ENCODE peak calls at places on chromosome 11, in eight cellular contexts. One of them, this sample, is unnamed.
A peak's percentile ranks its signal among the peaks of the same experiment; 100 is the strongest.

GRCh38 chr11:19576903-19577302 is 135.7 kb upstream of the NAV2 start:
- DNase-seq in H1: no peak
- DNase-seq in heart right ventricle: no peak
- DNase-seq in neuronal stem cell: no peak
- DNase-seq in CD4-positive, alpha-beta T cell: no peak
- DNase-seq in breast epithelium: no peak
- DNase-seq in hepatocyte: no peak
- DNase-seq in left ventricle myocardium inferior: no peak
- DNase-seq in this sample: no peak

GRCh38 chr11:11498195-11498594 is 123.6 kb downstream of the GALNT18 start:
- DNase-seq in H1: no peak
- DNase-seq in heart right ventricle: no peak
- DNase-seq in neuronal stem cell: no peak
- DNase-seq in CD4-positive, alpha-beta T cell: no peak
- DNase-seq in breast epithelium: no peak
- DNase-seq in hepatocyte: no peak
- DNase-seq in left ventricle myocardium inferior: no peak
- DNase-seq in this sample: no peak

GRCh38 chr11:36460220-36460619 is 49.9 kb downstream of the TRAF6 start:
- DNase-seq in H1: no peak
- DNase-seq in heart right ventricle: no peak
- DNase-seq in neuronal stem cell: no peak
- DNase-seq in CD4-positive, alpha-beta T cell: no peak
- DNase-seq in breast epithelium: no peak
- DNase-seq in hepatocyte: no peak
- DNase-seq in left ventricle myocardium inferior: no peak
- DNase-seq in this sample: no peak

GRCh38 chr11:94543695-94544581 is at the start of gene FUT4:
- DNase-seq in H1: peak; percentile 51
- DNase-seq in heart right ventricle: peak; percentile 85
- DNase-seq in neuronal stem cell: peak; percentile 72
- DNase-seq in CD4-positive, alpha-beta T cell: peak; percentile 54
- DNase-seq in breast epithelium: peak; percentile 85
- DNase-seq in hepatocyte: peak; percentile 95
- DNase-seq in left ventricle myocardium inferior: peak; percentile 86
- DNase-seq in this sample: peak; percentile 92

GRCh38 chr11:1934326-1935155 is 12.6 kb upstream of the MRPL23 start:
- DNase-seq in H1: no peak
- DNase-seq in heart right ventricle: no peak
- DNase-seq in neuronal stem cell: no peak
- DNase-seq in CD4-positive, alpha-beta T cell: no peak
- DNase-seq in breast epithelium: no peak
- DNase-seq in hepatocyte: no peak
- DNase-seq in left ventricle myocardium inferior: no peak
- DNase-seq in this sample: no peak

GRCh38 chr11:73969091-73969490 is 13.6 kb downstream of the UCP2 start:
- DNase-seq in H1: no peak
- DNase-seq in heart right ventricle: no peak
- DNase-seq in neuronal stem cell: no peak
- DNase-seq in CD4-positive, alpha-beta T cell: no peak
- DNase-seq in breast epithelium: no peak
- DNase-seq in hepatocyte: no peak
- DNase-seq in left ventricle myocardium inferior: no peak
- DNase-seq in this sample: no peak

GRCh38 chr11:12793506-12793905 is 119.3 kb downstream of the TEAD1 start:
- DNase-seq in H1: no peak
- DNase-seq in heart right ventricle: no peak
- DNase-seq in neuronal stem cell: no peak
- DNase-seq in CD4-positive, alpha-beta T cell: no peak
- DNase-seq in breast epithelium: no peak
- DNase-seq in hepatocyte: no peak
- DNase-seq in left ventricle myocardium inferior: no peak
- DNase-seq in this sample: no peak

GRCh38 chr11:17607572-17608570 is 60.8 kb downstream of the OTOG start:
- DNase-seq in H1: no peak
- DNase-seq in heart right ventricle: no peak
- DNase-seq in neuronal stem cell: no peak
- DNase-seq in CD4-positive, alpha-beta T cell: no peak
- DNase-seq in breast epithelium: no peak
- DNase-seq in hepatocyte: no peak
- DNase-seq in left ventricle myocardium inferior: no peak
- DNase-seq in this sample: no peak

GRCh38 chr11:16397355-16397754 is 41.0 kb upstream of the SOX6 start:
- DNase-seq in H1: no peak
- DNase-seq in heart right ventricle: no peak
- DNase-seq in neuronal stem cell: no peak
- DNase-seq in CD4-positive, alpha-beta T cell: no peak
- DNase-seq in breast epithelium: no peak
- DNase-seq in hepatocyte: no peak
- DNase-seq in left ventricle myocardium inferior: no peak
- DNase-seq in this sample: no peak

GRCh38 chr11:46914363-46914762 is 4.0 kb downstream of the LRP4 start:
- DNase-seq in H1: no peak
- DNase-seq in heart right ventricle: peak; percentile 58
- DNase-seq in neuronal stem cell: no peak
- DNase-seq in CD4-positive, alpha-beta T cell: no peak
- DNase-seq in breast epithelium: no peak
- DNase-seq in hepatocyte: no peak
- DNase-seq in left ventricle myocardium inferior: peak; percentile 50
- DNase-seq in this sample: no peak

GRCh38 chr11:116502641-116503061 is 270.1 kb downstream of the BUD13 start:
- DNase-seq in H1: no peak
- DNase-seq in heart right ventricle: peak; percentile 10
- DNase-seq in neuronal stem cell: no peak
- DNase-seq in CD4-positive, alpha-beta T cell: no peak
- DNase-seq in breast epithelium: no peak
- DNase-seq in hepatocyte: no peak
- DNase-seq in left ventricle myocardium inferior: peak; percentile 46
- DNase-seq in this sample: no peak

GRCh38 chr11:102704841-102705240 is 728 bp downstream of the MMP27 start:
- DNase-seq in H1: no peak
- DNase-seq in heart right ventricle: no peak
- DNase-seq in neuronal stem cell: no peak
- DNase-seq in CD4-positive, alpha-beta T cell: no peak
- DNase-seq in breast epithelium: no peak
- DNase-seq in hepatocyte: no peak
- DNase-seq in left ventricle myocardium inferior: no peak
- DNase-seq in this sample: no peak

GRCh38 chr11:128695539-128696221 is 1.8 kb downstream of the FLI1 start:
- DNase-seq in H1: no peak
- DNase-seq in heart right ventricle: no peak
- DNase-seq in neuronal stem cell: no peak
- DNase-seq in CD4-positive, alpha-beta T cell: no peak
- DNase-seq in breast epithelium: no peak
- DNase-seq in hepatocyte: no peak
- DNase-seq in left ventricle myocardium inferior: no peak
- DNase-seq in this sample: no peak

GRCh38 chr11:128694618-128695481 is 978 bp downstream of the FLI1 start:
- DNase-seq in H1: no peak
- DNase-seq in heart right ventricle: no peak
- DNase-seq in neuronal stem cell: no peak
- DNase-seq in CD4-positive, alpha-beta T cell: no peak
- DNase-seq in breast epithelium: no peak
- DNase-seq in hepatocyte: no peak
- DNase-seq in left ventricle myocardium inferior: no peak
- DNase-seq in this sample: peak; percentile 17

GRCh38 chr11:128697645-128698174 is 3.8 kb downstream of the FLI1 start:
- DNase-seq in H1: no peak
- DNase-seq in heart right ventricle: no peak
- DNase-seq in neuronal stem cell: no peak
- DNase-seq in CD4-positive, alpha-beta T cell: no peak
- DNase-seq in breast epithelium: no peak
- DNase-seq in hepatocyte: no peak
- DNase-seq in left ventricle myocardium inferior: no peak
- DNase-seq in this sample: no peak

GRCh38 chr11:128692750-128693578 is 908 bp upstream of the FLI1 start:
- DNase-seq in H1: no peak
- DNase-seq in heart right ventricle: peak; percentile 42
- DNase-seq in neuronal stem cell: no peak
- DNase-seq in CD4-positive, alpha-beta T cell: no peak
- DNase-seq in breast epithelium: no peak
- DNase-seq in hepatocyte: no peak
- DNase-seq in left ventricle myocardium inferior: no peak
- DNase-seq in this sample: no peak

GRCh38 chr11:128696930-128697329 is 3.1 kb downstream of the FLI1 start:
- DNase-seq in H1: no peak
- DNase-seq in heart right ventricle: no peak
- DNase-seq in neuronal stem cell: no peak
- DNase-seq in CD4-positive, alpha-beta T cell: no peak
- DNase-seq in breast epithelium: no peak
- DNase-seq in hepatocyte: no peak
- DNase-seq in left ventricle myocardium inferior: no peak
- DNase-seq in this sample: no peak
- H3K27ac ChIP-seq in H1: no peak overlapping the region
- H3K27ac ChIP-seq in heart right ventricle: no peak overlapping the region
- H3K27ac ChIP-seq in neuronal stem cell: no peak overlapping the region
- H3K27ac ChIP-seq in CD4-positive, alpha-beta T cell: no peak overlapping the region
- H3K27ac ChIP-seq in breast epithelium: peak overlapping the region; percentile 3
- H3K27ac ChIP-seq in hepatocyte: no peak overlapping the region
- H3K27ac ChIP-seq in left ventricle myocardium inferior: peak overlapping the region; percentile 95
- H3K27ac ChIP-seq in this sample: no peak overlapping the region

DNA sequence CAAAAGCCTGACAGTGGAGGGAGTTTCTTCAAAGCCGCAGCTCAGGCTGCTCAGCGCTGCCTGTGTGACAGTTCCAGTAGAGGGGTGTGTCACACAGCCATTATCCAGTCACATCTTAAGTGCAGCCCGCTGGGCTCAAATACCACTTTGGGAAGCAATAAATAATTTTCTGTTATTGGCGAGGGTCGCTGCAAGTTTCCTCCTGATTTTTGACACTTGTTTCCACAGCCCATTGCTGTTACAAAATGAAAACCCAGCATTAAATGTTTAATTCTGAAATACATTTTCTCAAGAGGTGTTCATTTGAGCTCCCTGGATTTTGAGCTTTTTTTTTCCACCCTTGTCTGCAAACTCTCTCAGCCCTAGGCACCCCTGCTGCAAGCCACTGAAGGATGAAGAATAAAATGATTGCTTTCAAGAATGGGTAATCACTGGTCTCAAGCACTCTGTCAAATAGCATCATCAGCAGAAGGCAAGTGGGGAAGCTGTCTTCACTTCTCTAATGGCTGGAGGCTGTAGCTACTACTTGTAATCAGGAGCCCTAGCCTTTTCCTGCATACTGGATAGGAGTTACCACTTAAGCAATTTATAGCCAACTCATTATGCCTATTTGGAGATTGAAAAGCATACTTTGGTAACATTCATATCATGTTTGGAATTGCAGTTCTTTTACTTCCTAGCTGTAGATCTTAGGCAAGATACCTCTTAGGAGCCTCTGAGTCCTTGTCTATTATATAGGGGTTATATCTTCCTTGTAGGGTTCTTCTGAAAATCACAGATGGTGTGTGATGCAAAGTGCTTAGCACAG is 373.7 kb downstream of the METTL15 start:
- DNase-seq in H1: no peak
- DNase-seq in heart right ventricle: no peak
- DNase-seq in neuronal stem cell: no peak
- DNase-seq in CD4-positive, alpha-beta T cell: no peak
- DNase-seq in breast epithelium: no peak
- DNase-seq in hepatocyte: no peak
- DNase-seq in left ventricle myocardium inferior: no peak
- DNase-seq in this sample: no peak
- H3K27ac ChIP-seq in H1: no peak overlapping the region
- H3K27ac ChIP-seq in heart right ventricle: no peak overlapping the region
- H3K27ac ChIP-seq in neuronal stem cell: no peak overlapping the region
- H3K27ac ChIP-seq in CD4-positive, alpha-beta T cell: no peak overlapping the region
- H3K27ac ChIP-seq in breast epithelium: no peak overlapping the region
- H3K27ac ChIP-seq in hepatocyte: no peak overlapping the region
- H3K27ac ChIP-seq in left ventricle myocardium inferior: no peak overlapping the region
- H3K27ac ChIP-seq in this sample: no peak overlapping the region

GRCh38 chr11:71103266-71103665 is 149.1 kb downstream of the SHANK2 start:
- DNase-seq in H1: no peak
- DNase-seq in heart right ventricle: no peak
- DNase-seq in neuronal stem cell: no peak
- DNase-seq in CD4-positive, alpha-beta T cell: no peak
- DNase-seq in breast epithelium: peak; percentile 84
- DNase-seq in hepatocyte: no peak
- DNase-seq in left ventricle myocardium inferior: no peak
- DNase-seq in this sample: no peak
- H3K27ac ChIP-seq in H1: no peak overlapping the region
- H3K27ac ChIP-seq in heart right ventricle: no peak overlapping the region
- H3K27ac ChIP-seq in neuronal stem cell: no peak overlapping the region
- H3K27ac ChIP-seq in CD4-positive, alpha-beta T cell: no peak overlapping the region
- H3K27ac ChIP-seq in breast epithelium: peak overlapping the region; percentile 89
- H3K27ac ChIP-seq in hepatocyte: no peak overlapping the region
- H3K27ac ChIP-seq in left ventricle myocardium inferior: no peak overlapping the region
- H3K27ac ChIP-seq in this sample: no peak overlapping the region

GRCh38 chr11:65433657-65434056 is 11.1 kb downstream of the NEAT1 start:
- DNase-seq in H1: no peak
- DNase-seq in heart right ventricle: no peak
- DNase-seq in neuronal stem cell: no peak
- DNase-seq in CD4-positive, alpha-beta T cell: no peak
- DNase-seq in breast epithelium: no peak
- DNase-seq in hepatocyte: no peak
- DNase-seq in left ventricle myocardium inferior: no peak
- DNase-seq in this sample: no peak
- H3K27ac ChIP-seq in H1: no peak overlapping the region
- H3K27ac ChIP-seq in heart right ventricle: no peak overlapping the region
- H3K27ac ChIP-seq in neuronal stem cell: no peak overlapping the region
- H3K27ac ChIP-seq in CD4-positive, alpha-beta T cell: no peak overlapping the region
- H3K27ac ChIP-seq in breast epithelium: no peak overlapping the region
- H3K27ac ChIP-seq in hepatocyte: no peak overlapping the region
- H3K27ac ChIP-seq in left ventricle myocardium inferior: peak overlapping the region; percentile 73
- H3K27ac ChIP-seq in this sample: no peak overlapping the region

DNA sequence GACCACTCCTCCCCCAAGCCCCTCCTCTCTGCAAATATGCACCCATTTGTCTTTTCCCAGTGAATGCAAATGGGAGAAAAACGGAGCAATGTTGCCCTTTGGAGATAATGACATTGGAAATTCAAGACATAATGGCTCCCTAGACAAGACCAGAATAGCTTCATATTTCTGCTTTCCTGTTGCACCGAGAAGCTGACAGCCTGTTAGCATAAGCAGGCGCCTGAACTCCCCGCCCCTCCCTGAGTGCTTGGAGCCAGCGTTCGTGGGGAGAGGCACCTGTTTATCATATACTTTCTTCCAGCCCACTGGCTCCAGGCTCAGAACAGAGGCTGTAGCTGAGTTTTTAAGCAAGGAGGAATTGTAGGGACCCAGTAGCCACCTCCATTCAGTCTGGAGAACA is 6.1 kb upstream of the FXYD6 start:
- DNase-seq in H1: no peak
- DNase-seq in heart right ventricle: no peak
- DNase-seq in neuronal stem cell: no peak
- DNase-seq in CD4-positive, alpha-beta T cell: no peak
- DNase-seq in breast epithelium: no peak
- DNase-seq in hepatocyte: peak; percentile 43
- DNase-seq in left ventricle myocardium inferior: no peak
- DNase-seq in this sample: no peak
- H3K27ac ChIP-seq in H1: no peak overlapping the region
- H3K27ac ChIP-seq in heart right ventricle: no peak overlapping the region
- H3K27ac ChIP-seq in neuronal stem cell: no peak overlapping the region
- H3K27ac ChIP-seq in CD4-positive, alpha-beta T cell: no peak overlapping the region
- H3K27ac ChIP-seq in breast epithelium: no peak overlapping the region
- H3K27ac ChIP-seq in hepatocyte: no peak overlapping the region
- H3K27ac ChIP-seq in left ventricle myocardium inferior: no peak overlapping the region
- H3K27ac ChIP-seq in this sample: no peak overlapping the region

GRCh38 chr11:62857541-62857982 is 18.2 kb upstream of the WDR74 start:
- DNase-seq in H1: no peak
- DNase-seq in heart right ventricle: no peak
- DNase-seq in neuronal stem cell: no peak
- DNase-seq in CD4-positive, alpha-beta T cell: no peak
- DNase-seq in breast epithelium: no peak
- DNase-seq in hepatocyte: no peak
- DNase-seq in left ventricle myocardium inferior: no peak
- DNase-seq in this sample: no peak
- H3K27ac ChIP-seq in H1: peak overlapping the region; percentile 26
- H3K27ac ChIP-seq in heart right ventricle: no peak overlapping the region
- H3K27ac ChIP-seq in neuronal stem cell: no peak overlapping the region
- H3K27ac ChIP-seq in CD4-positive, alpha-beta T cell: no peak overlapping the region
- H3K27ac ChIP-seq in breast epithelium: no peak overlapping the region
- H3K27ac ChIP-seq in hepatocyte: peak overlapping the region; percentile 43
- H3K27ac ChIP-seq in left ventricle myocardium inferior: no peak overlapping the region
- H3K27ac ChIP-seq in this sample: peak overlapping the region; percentile 92

This sample was measured in A673.